ENCODE peak calls at places on chromosomes 5 and 9, in ten cellular contexts. H, V, Z, F, Q, C, D, A, R and K are unnamed samples.

GRCh38 chr5:68320094-68320986 is 104.8 kb downstream of the PIK3R1 start:
- DNase-seq in H (no peak), V (no peak), Z (no peak), F (no peak), Q (no peak), C (no peak), D (no peak), A (no peak), R (no peak), K (no peak)

GRCh38 chr9:81894891-81895290 is 33.3 kb upstream of the SPATA31D4 start:
- DNase-seq in H (no peak), V (no peak), Z (no peak), F (no peak), Q (no peak), C (no peak), D (no peak), A (no peak), R (no peak), K (no peak)

GRCh38 chr9:110153431-110153830 is 54.5 kb downstream of the C9orf152 start:
- DNase-seq in H (no peak), V (no peak), Z (no peak), F (no peak), Q (no peak), C (no peak), D (peak), A (no peak), R (no peak), K (no peak)

GRCh38 chr5:110940136-110940535 is 131.4 kb upstream of the TSLP start:
- DNase-seq in H (no peak), V (no peak), Z (no peak), F (no peak), Q (no peak), C (no peak), D (peak), A (no peak), R (no peak), K (no peak)

GRCh38 chr5:1447772-1448361 is 2.6 kb upstream of the SLC6A3 start:
- DNase-seq in H (no peak), V (no peak), Z (peak), F (no peak), Q (no peak), C (no peak), D (no peak), A (no peak), R (no peak), K (no peak)

GRCh38 chr9:42388146-42388690 is 204.8 kb downstream of the SPATA31A6 start:
- DNase-seq in H (no peak), V (peak), Z (no peak), F (no peak), Q (no peak), C (no peak), D (no peak), A (no peak), R (no peak), K (peak)

GRCh38 chr9:7085357-7085756 is 327.6 kb downstream of the KDM4C start:
- DNase-seq in H (no peak), V (no peak), Z (no peak), F (no peak), Q (no peak), C (no peak), D (no peak), A (no peak), R (no peak), K (no peak)

GRCh38 chr9:109973336-109973735 is 193.3 kb downstream of the PALM2AKAP2 start:
- DNase-seq in H (no peak), V (no peak), Z (no peak), F (no peak), Q (no peak), C (no peak), D (no peak), A (no peak), R (no peak), K (no peak)

GRCh38 chr9:131181091-131181681 is 55.8 kb downstream of the NUP214 start:
- DNase-seq in H (no peak), V (peak), Z (no peak), F (no peak), Q (no peak), C (no peak), D (no peak), A (no peak), R (no peak), K (no peak)

GRCh38 chr9:88593537-88594185 is 58.7 kb downstream of the NXNL2 start:
- DNase-seq in H (peak), V (peak), Z (peak), F (peak), Q (peak), C (peak), D (peak), A (peak), R (no peak), K (no peak)

GRCh38 chr9:137396808-137397367 is 26.1 kb downstream of the EXD3 start:
- DNase-seq in H (no peak), V (no peak), Z (no peak), F (no peak), Q (no peak), C (no peak), D (no peak), A (no peak), R (no peak), K (no peak)

GRCh38 chr5:135064235-135064570 is 30.2 kb upstream of the PITX1 start:
- DNase-seq in H (no peak), V (no peak), Z (no peak), F (no peak), Q (no peak), C (no peak), D (no peak), A (no peak), R (no peak), K (no peak)

GRCh38 chr9:81420024-81420423 is 269.3 kb downstream of the TLE1 start:
- DNase-seq in H (no peak), V (no peak), Z (no peak), F (no peak), Q (no peak), C (no peak), D (no peak), A (no peak), R (no peak), K (no peak)

GRCh38 chr9:20532584-20532983 is 89.7 kb downstream of the MLLT3 start:
- DNase-seq in H (no peak), V (no peak), Z (no peak), F (no peak), Q (no peak), C (no peak), D (no peak), A (no peak), R (no peak), K (no peak)

GRCh38 chr9:88927510-88927909 is 63.8 kb upstream of the S1PR3 start:
- DNase-seq in H (no peak), V (no peak), Z (no peak), F (no peak), Q (peak), C (no peak), D (no peak), A (no peak), R (no peak), K (no peak)

GRCh38 chr5:57416246-57416996 is 66.2 kb downstream of the ACTBL2 start:
- DNase-seq in H (no peak), V (no peak), Z (no peak), F (no peak), Q (no peak), C (peak), D (peak), A (no peak), R (no peak), K (no peak)

GRCh38 chr5:114097570-114097969 is 264.3 kb upstream of the KCNN2 start:
- DNase-seq in H (no peak), V (peak), Z (no peak), F (no peak), Q (no peak), C (no peak), D (peak), A (no peak), R (no peak), K (no peak)

GRCh38 chr9:3125602-3126392 is 281.9 kb upstream of the PUM3 start:
- DNase-seq in H (no peak), V (no peak), Z (no peak), F (no peak), Q (no peak), C (no peak), D (no peak), A (no peak), R (no peak), K (no peak)

GRCh38 chr5:43207601-43208000 is 15.6 kb downstream of the NIM1K start:
- DNase-seq in H (no peak), V (no peak), Z (no peak), F (no peak), Q (no peak), C (no peak), D (peak), A (no peak), R (no peak), K (no peak)

GRCh38 chr5:56264417-56265025 is 31.4 kb upstream of the ANKRD55 start:
- DNase-seq in H (no peak), V (peak), Z (no peak), F (no peak), Q (peak), C (peak), D (peak), A (no peak), R (peak), K (no peak)

GRCh38 chr9:102185962-102186361 is 447.5 kb upstream of the GRIN3A start:
- DNase-seq in H (no peak), V (no peak), Z (no peak), F (no peak), Q (no peak), C (no peak), D (peak), A (no peak), R (no peak), K (no peak)

DNA sequence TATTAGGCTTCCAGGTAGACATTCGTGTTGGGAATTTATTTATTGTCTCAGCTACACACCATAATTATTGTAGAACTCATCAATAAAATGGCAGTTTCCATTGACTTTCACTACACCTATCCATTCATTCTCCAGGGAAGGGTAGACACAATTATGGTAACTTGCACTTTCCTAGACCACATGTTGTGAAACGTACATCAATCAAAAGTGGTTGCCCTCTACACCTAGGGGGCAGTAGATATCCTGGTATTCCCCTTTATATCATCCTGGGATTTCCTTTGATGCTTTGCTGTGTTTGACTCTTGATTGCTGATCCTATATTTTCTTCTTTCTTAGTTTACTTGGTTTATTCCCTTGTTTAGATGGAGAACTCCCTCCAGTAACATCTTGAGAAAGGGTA is 47.9 kb downstream of the ADGRV1 start:
- DNase-seq in H (no peak), V (peak), Z (no peak), F (no peak), Q (no peak), C (no peak), D (peak), A (no peak), R (no peak), K (no peak)
- TF ChIP-seq CTCF in H (no peak), V (peak), Z (no peak), F (no peak), Q (peak), C (peak), D (no peak), A (no peak), R (peak), K (peak)

GRCh38 chr9:38057416-38058195 is 11.4 kb downstream of the SHB start:
- DNase-seq in H (no peak), V (no peak), Z (no peak), F (no peak), Q (no peak), C (no peak), D (no peak), A (no peak), R (no peak), K (no peak)

GRCh38 chr9:38061326-38061947 is 7.6 kb downstream of the SHB start:
- DNase-seq in H (no peak), V (no peak), Z (no peak), F (no peak), Q (no peak), C (no peak), D (no peak), A (no peak), R (no peak), K (no peak)

GRCh38 chr9:38059233-38059936 is 9.6 kb downstream of the SHB start:
- DNase-seq in H (no peak), V (no peak), Z (no peak), F (no peak), Q (no peak), C (no peak), D (peak), A (no peak), R (no peak), K (no peak)

GRCh38 chr9:38060688-38061087 is 8.3 kb downstream of the SHB start:
- DNase-seq in H (no peak), V (no peak), Z (no peak), F (no peak), Q (no peak), C (no peak), D (no peak), A (no peak), R (no peak), K (no peak)

DNA sequence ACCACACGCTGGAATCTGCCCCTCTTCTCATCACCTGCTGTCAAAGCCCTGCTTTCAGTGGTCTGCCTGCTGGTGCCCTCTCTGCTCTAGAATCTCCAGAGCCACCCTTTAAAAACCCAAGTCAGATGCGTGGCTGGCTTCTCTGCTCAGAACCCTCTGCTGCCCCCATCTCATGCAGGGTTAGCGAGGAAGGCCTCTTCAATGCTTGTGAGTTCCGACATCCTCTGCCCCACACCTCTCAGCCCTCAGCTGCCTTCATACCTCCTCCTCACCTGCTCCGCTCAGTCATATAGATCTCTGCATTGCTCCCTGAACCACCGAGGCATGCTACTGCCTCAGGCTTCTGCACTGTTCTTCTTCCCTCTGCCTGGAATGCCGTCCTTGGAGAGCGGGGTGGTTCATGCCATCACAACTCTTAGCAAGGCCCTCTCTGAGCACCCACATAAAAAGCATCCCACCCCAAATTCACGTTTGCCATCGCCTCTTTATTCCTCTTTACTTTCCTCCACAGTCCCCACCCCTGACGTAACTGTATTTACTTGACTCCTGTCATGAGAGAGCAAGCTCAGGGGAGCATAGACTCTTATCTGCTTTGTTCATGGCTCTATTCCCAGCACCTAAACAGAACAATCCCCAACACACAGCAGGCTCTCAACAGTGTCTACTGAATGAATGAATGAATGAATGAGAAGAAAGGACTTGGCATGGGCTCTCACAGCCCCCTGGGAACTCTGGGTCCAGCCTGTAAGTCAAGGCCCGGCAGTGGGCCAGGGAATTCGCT is 10.4 kb downstream of the SHB start:
- DNase-seq in H (no peak), V (no peak), Z (no peak), F (no peak), Q (no peak), C (no peak), D (no peak), A (no peak), R (no peak), K (no peak)
- TF ChIP-seq CTCF in H (no peak), V (no peak), Z (no peak), F (no peak), Q (no peak), C (no peak), D (no peak), A (no peak), R (no peak), K (no peak)

GRCh38 chr5:146051678-146052077 is 53.7 kb downstream of the PLAC8L1 start:
- DNase-seq in H (no peak), V (no peak), Z (no peak), F (no peak), Q (no peak), C (peak), D (peak), A (no peak), R (no peak), K (no peak)

GRCh38 chr5:146050061-146050460 is 55.3 kb downstream of the PLAC8L1 start:
- DNase-seq in H (no peak), V (no peak), Z (no peak), F (no peak), Q (no peak), C (no peak), D (no peak), A (no peak), R (no peak), K (no peak)

GRCh38 chr5:146049704-146050026 is 55.7 kb downstream of the PLAC8L1 start:
- DNase-seq in H (no peak), V (no peak), Z (no peak), F (no peak), Q (no peak), C (no peak), D (no peak), A (no peak), R (no peak), K (no peak)

GRCh38 chr5:146055432-146055831 is 49.9 kb downstream of the PLAC8L1 start:
- DNase-seq in H (no peak), V (no peak), Z (no peak), F (no peak), Q (no peak), C (no peak), D (no peak), A (no peak), R (no peak), K (no peak)

DNA sequence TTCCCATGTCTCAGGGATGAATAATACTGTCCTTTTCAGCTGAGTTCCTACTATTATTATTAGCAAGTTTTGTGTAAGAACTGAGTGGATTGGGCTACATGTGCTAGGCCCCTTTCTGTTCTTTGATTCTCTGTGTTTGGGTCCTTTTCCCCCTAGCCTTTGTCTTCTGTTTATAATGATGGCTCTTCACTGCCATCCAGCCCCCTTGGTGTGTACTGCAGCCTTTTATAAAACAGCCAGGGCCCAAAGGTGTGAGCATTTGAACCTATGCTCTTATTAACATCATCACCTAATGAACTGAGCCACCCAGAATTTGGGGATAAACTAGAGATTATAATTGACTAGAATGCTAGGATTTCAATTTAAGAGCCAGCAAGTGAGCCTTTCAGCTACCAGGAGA is 52.6 kb downstream of the PLAC8L1 start:
- DNase-seq in H (no peak), V (peak), Z (no peak), F (no peak), Q (no peak), C (no peak), D (no peak), A (no peak), R (no peak), K (no peak)
- TF ChIP-seq CTCF in H (peak), V (peak), Z (no peak), F (no peak), Q (peak), C (peak), D (peak), A (no peak), R (peak), K (peak)

GRCh38 chr5:160451281-160451680 is 29.6 kb downstream of the PTTG1 start:
- DNase-seq in H (no peak), V (no peak), Z (no peak), F (no peak), Q (no peak), C (no peak), D (peak), A (no peak), R (no peak), K (no peak)
- TF ChIP-seq CTCF in H (no peak), V (no peak), Z (no peak), F (no peak), Q (no peak), C (no peak), D (no peak), A (no peak), R (no peak), K (no peak)

GRCh38 chr9:74412236-74412979 is 84.7 kb upstream of the RORB start:
- DNase-seq in H (no peak), V (no peak), Z (no peak), F (no peak), Q (no peak), C (no peak), D (no peak), A (no peak), R (no peak), K (no peak)

GRCh38 chr9:74404620-74405019 is 92.5 kb upstream of the RORB start:
- DNase-seq in H (no peak), V (no peak), Z (no peak), F (no peak), Q (no peak), C (no peak), D (no peak), A (no peak), R (no peak), K (no peak)

DNA sequence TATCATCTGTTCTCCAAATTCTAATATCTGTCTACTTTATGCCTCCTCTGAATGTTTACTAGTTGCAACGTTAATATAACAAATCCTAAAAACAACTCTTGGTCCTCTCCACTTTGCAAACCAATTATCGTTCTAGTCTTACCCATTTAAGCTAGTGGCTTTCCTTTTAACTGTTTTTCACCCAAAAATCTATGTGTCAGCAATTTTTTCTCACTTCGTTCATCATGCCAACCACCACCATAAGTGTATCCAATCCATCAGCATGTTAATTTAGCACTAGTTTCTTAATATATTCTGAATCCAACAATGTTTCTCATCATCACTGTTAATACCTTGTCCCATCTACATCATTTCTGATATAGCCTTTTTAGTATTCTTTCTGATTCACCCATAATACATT is 90.0 kb upstream of the RORB start:
- DNase-seq in H (no peak), V (no peak), Z (no peak), F (no peak), Q (no peak), C (no peak), D (no peak), A (no peak), R (no peak), K (no peak)
- TF ChIP-seq CTCF in H (no peak), V (no peak), Z (no peak), F (no peak), Q (no peak), C (no peak), D (no peak), A (no peak), R (no peak), K (no peak)

GRCh38 chr5:176559683-176560082 is 10.5 kb downstream of the CDHR2 start:
- DNase-seq in H (no peak), V (peak), Z (peak), F (no peak), Q (peak), C (no peak), D (no peak), A (no peak), R (no peak), K (no peak)
- TF ChIP-seq CTCF in H (no peak), V (peak), Z (no peak), F (no peak), Q (peak), C (no peak), D (no peak), A (no peak), R (peak), K (no peak)

DNA sequence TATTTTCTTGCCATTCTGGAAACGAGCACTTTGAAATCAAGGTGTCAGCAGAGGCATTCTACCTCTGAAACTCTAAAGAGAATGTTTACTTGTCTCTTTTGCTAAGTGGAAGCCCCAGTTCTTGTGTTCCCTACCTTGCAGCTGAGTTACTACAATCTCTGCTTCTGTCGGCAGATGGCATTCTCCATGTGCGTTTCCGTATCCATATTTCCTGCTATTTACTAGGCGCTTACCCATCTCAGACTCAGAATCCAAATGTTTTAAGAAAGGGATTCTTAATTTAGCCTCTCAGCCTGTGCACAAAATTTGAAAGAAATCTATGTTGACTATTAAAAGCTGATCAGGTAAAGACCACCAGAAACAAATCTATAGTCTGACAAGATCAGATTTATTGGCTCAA is 221.3 kb upstream of the FTMT start:
- DNase-seq in H (no peak), V (peak), Z (no peak), F (no peak), Q (no peak), C (no peak), D (peak), A (no peak), R (no peak), K (no peak)
- TF ChIP-seq CTCF in H (peak), V (no peak), Z (no peak), F (no peak), Q (no peak), C (no peak), D (no peak), A (no peak), R (no peak), K (no peak)

GRCh38 chr5:168047043-168047668 is 244.3 kb upstream of the WWC1 start:
- DNase-seq in H (no peak), V (peak), Z (no peak), F (no peak), Q (peak), C (peak), D (peak), A (no peak), R (peak), K (peak)
- TF ChIP-seq CTCF in H (peak), V (peak), Z (no peak), F (no peak), Q (peak), C (peak), D (peak), A (no peak), R (peak), K (peak)